ENCODE peak calls at places on chromosome 5, in four cellular contexts. C is GM12878, D is HepG2, Q is K562. L is an unnamed sample.

GRCh38 chr5:57550132-57550531 is 67.5 kb upstream of the ACTBL2 start:
- DNase-seq in C (no peak), D (no peak), Q (no peak), L (no peak)

GRCh38 chr5:111691508-111691907 is 65.5 kb downstream of the NREP start:
- DNase-seq in C (no peak), D (no peak), Q (no peak), L (no peak)

GRCh38 chr5:116864838-116865190 is 290.2 kb upstream of the SEMA6A start:
- DNase-seq in C (no peak), D (no peak), Q (no peak), L (no peak)

GRCh38 chr5:149412783-149413476 is 33.8 kb upstream of the IL17B start:
- DNase-seq in C (no peak), D (no peak), Q (no peak), L (no peak)

GRCh38 chr5:73693573-73694061 is 67.6 kb downstream of the ARHGEF28 start:
- DNase-seq in C (no peak), D (peak; percentile 56), Q (peak; percentile 12), L (peak; percentile 40)

GRCh38 chr5:17316973-17317459 is 99.6 kb downstream of the BASP1 start:
- DNase-seq in C (peak; percentile 82), D (no peak), Q (no peak), L (no peak)

GRCh38 chr5:65986050-65986451 is 59.7 kb downstream of the ERBIN start:
- DNase-seq in C (no peak), D (no peak), Q (no peak), L (no peak)

GRCh38 chr5:68479524-68479923 is 264.0 kb downstream of the PIK3R1 start:
- DNase-seq in C (no peak), D (no peak), Q (no peak), L (no peak)

GRCh38 chr5:160245506-160246100 is 16.3 kb downstream of the FABP6 start:
- DNase-seq in C (no peak), D (no peak), Q (no peak), L (no peak)

GRCh38 chr5:124806857-124807196 is 60.4 kb upstream of the ZNF608 start:
- DNase-seq in C (no peak), D (no peak), Q (no peak), L (no peak)

GRCh38 chr5:140244525-140245025 is 58.3 kb downstream of the PFDN1 start:
- DNase-seq in C (no peak), D (peak; percentile 74), Q (peak; percentile 77), L (peak; percentile 69)

GRCh38 chr5:169978744-169979143 is 1.6 kb downstream of the INSYN2B start:
- DNase-seq in C (no peak), D (no peak), Q (no peak), L (no peak)

GRCh38 chr5:60102961-60103683 is 209.6 kb upstream of the PDE4D start:
- DNase-seq in C (no peak), D (no peak), Q (no peak), L (peak; percentile 52)

GRCh38 chr5:4015709-4016108 is 420.1 kb downstream of the IRX1 start:
- DNase-seq in C (no peak), D (no peak), Q (no peak), L (no peak)

GRCh38 chr5:127101533-127101932 is 28.2 kb upstream of the C5orf63 start:
- DNase-seq in C (no peak), D (no peak), Q (no peak), L (no peak)

GRCh38 chr5:146041180-146041789 is 64.1 kb downstream of the PLAC8L1 start:
- DNase-seq in C (no peak), D (no peak), Q (peak; percentile 37), L (no peak)

GRCh38 chr5:148687427-148687826 is 33.1 kb upstream of the HTR4 start:
- DNase-seq in C (no peak), D (peak; percentile 57), Q (peak; percentile 73), L (no peak)

GRCh38 chr5:134938020-134938419 is 29.7 kb upstream of the CATSPER3 start:
- DNase-seq in C (no peak), D (no peak), Q (no peak), L (no peak)

GRCh38 chr5:8094304-8094703 is 225.4 kb downstream of the MTRR start:
- DNase-seq in C (no peak), D (no peak), Q (no peak), L (no peak)

GRCh38 chr5:142495561-142495960 is 170.7 kb upstream of the SPRY4 start:
- DNase-seq in C (no peak), D (no peak), Q (no peak), L (no peak)

GRCh38 chr5:162372265-162372664 is 304.7 kb downstream of the GABRG2 start:
- DNase-seq in C (no peak), D (no peak), Q (no peak), L (no peak)

GRCh38 chr5:147481857-147482256 is 28.0 kb downstream of the DPYSL3 start:
- DNase-seq in C (peak; percentile 40), D (no peak), Q (no peak), L (no peak)

GRCh38 chr5:73825736-73826135 is 199.7 kb downstream of the ARHGEF28 start:
- DNase-seq in C (no peak), D (no peak), Q (no peak), L (no peak)

GRCh38 chr5:147507480-147508126 is 2.3 kb downstream of the DPYSL3 start:
- DNase-seq in C (no peak), D (no peak), Q (no peak), L (no peak)

GRCh38 chr5:45109636-45110035 is 300.9 kb downstream of the MRPS30 start:
- DNase-seq in C (no peak), D (no peak), Q (no peak), L (no peak)

GRCh38 chr5:172008689-172009141 is 2.3 kb upstream of the FBXW11 start:
- DNase-seq in C (no peak), D (no peak), Q (peak; percentile 62), L (no peak)

GRCh38 chr5:5304361-5305035 is 118.0 kb upstream of the ICE1 start:
- DNase-seq in C (no peak), D (no peak), Q (no peak), L (peak; percentile 27)

GRCh38 chr5:176543428-176544182 is 5.5 kb upstream of the CDHR2 start:
- DNase-seq in C (no peak), D (no peak), Q (peak; percentile 81), L (peak; percentile 53)

GRCh38 chr5:178515776-178516561 is 74.2 kb downstream of the COL23A1 start:
- DNase-seq in C (no peak), D (no peak), Q (no peak), L (no peak)

GRCh38 chr5:104299998-104300706 is 737.6 kb upstream of the NUDT12 start:
- DNase-seq in C (no peak), D (no peak), Q (no peak), L (no peak)

GRCh38 chr5:142874537-142874936 is 104.4 kb downstream of the ARHGAP26 start:
- DNase-seq in C (no peak), D (peak; percentile 67), Q (no peak), L (peak; percentile 92)

DNA sequence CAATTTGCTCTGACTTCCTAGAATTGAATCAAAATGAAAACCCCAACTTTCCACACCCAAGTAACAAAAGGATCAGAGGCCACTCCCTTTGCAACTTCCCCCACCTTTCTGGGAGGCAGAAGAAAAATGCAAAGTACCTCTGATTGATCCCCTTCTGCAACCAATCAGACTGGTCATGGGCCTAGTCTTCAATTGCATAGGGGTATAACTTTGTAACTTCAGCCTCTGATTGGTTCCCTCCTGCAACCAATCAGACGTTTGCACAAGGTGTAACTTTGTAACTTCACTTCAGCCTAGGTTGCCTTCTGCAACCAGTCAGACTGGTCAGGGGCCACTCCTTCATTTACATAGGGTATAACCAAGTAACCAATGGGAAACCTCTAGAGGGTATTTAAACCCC is 38.3 kb upstream of the CNOT6 start:
- DNase-seq in C (no peak), D (no peak), Q (no peak), L (no peak)
- H3K27ac ChIP-seq in C (no peak overlapping the region), D (no peak overlapping the region), Q (no peak overlapping the region), L (no peak overlapping the region)

DNA sequence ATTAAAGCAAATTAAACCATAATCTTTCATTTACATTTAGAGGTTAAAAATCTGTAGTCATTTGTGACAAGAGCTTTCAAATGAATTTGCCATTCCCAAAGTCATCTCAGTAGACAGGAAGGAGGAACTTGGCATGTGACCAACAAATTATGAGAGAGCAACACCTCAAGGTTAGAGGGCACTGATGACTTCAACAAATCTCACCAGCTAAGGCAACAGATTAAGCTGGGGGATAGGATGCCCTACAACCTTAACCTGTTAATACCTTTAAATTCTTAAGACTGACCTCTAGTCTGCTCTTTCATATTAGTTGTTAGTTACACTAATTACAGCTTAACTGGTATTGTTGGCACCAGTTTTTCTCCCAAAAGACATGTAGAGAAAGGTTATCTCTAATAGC is 18.4 kb downstream of the POU5F2 start:
- DNase-seq in C (no peak), D (no peak), Q (no peak), L (no peak)
- TF ChIP-seq ESRRA in C (no peak), D (no peak), Q (no peak), L (no peak)

DNA sequence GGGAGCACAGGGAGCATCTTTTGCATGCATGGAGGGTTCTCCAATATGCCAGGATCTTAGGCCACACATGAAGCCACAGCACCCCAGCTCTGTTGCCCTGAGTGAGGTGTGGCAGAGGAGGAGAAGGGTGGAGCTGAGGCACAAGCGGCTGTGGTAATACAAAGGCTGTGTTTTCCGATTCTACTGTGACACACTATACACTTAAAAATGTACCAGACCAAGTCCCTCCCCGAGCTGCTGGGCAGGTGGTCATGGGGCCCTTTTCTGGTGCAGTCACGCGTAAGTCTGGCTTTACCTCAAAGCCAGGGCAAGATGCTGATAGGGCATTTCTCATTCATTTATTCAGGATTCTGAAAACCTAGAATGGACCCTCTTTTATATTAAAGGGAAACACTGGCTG is 3.7 kb downstream of the ADGRV1 start:
- DNase-seq in C (no peak), D (no peak), Q (no peak), L (no peak)
- H3K27ac ChIP-seq in C (no peak overlapping the region), D (no peak overlapping the region), Q (peak overlapping the region; percentile 37), L (no peak overlapping the region)

DNA sequence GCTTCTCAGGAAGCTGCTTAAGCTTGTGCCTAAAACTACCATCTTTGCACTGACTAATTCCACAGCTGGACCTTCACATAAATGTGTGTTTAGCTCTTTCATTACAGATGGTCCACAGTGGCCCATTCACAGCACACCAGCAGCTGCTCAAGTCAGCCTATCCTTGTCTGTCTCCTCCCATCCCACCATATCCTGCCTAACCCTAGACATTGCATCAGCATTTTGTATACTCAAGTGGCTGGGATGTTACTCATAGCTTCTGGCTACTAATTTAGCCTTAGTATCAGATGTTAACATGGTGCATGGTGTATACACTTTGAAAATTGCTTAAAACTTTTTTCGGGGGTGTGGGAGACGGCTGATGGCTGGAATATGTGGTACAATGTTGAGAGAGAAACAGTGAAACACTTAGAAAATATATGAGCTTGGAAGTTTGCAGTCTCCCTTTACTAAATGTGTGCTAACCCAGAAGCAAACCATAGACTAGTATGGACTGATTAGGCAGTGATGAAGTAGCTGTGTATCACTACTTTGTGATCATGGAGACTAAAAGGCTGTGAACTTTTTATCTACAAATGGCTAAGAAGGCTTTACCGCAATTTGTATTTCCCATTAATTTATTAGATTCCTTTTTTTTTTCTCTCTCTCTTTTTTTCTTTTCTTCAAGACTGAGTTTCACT is 83.1 kb downstream of the JMY start:
- DNase-seq in C (no peak), D (no peak), Q (peak; percentile 16), L (peak; percentile 72)
- TF ChIP-seq ESRRA in C (no peak), D (no peak), Q (no peak), L (no peak)

GRCh38 chr5:14925326-14925725 is 53.7 kb upstream of the ANKH start:
- DNase-seq in C (no peak), D (no peak), Q (no peak), L (no peak)
- H3K27ac ChIP-seq in C (no peak overlapping the region), D (no peak overlapping the region), Q (no peak overlapping the region), L (no peak overlapping the region)